ENCODE peak calls at places on chromosomes 13 and 19, in seven cellular contexts. One of them, this sample, is unnamed.

GRCh38 chr13:33348366-33348765 is 62.8 kb upstream of the STARD13 start:
- DNase-seq in IMR-90: peak
- DNase-seq in fibroblast of lung: peak
- DNase-seq in thoracic aorta: no peak
- DNase-seq in BE2C: no peak
- DNase-seq in epithelial cell of esophagus: no peak
- DNase-seq in breast epithelium: no peak
- DNase-seq in this sample: peak

GRCh38 chr13:49214917-49215376 is 5.2 kb upstream of the MLNR start:
- DNase-seq in IMR-90: peak
- DNase-seq in fibroblast of lung: peak
- DNase-seq in thoracic aorta: no peak
- DNase-seq in BE2C: no peak
- DNase-seq in epithelial cell of esophagus: peak
- DNase-seq in breast epithelium: no peak
- DNase-seq in this sample: no peak

GRCh38 chr13:100646030-100646673 is 28.4 kb downstream of the TMTC4 start:
- DNase-seq in IMR-90: peak
- DNase-seq in fibroblast of lung: peak
- DNase-seq in thoracic aorta: no peak
- DNase-seq in BE2C: peak
- DNase-seq in epithelial cell of esophagus: peak
- DNase-seq in breast epithelium: no peak
- DNase-seq in this sample: peak

GRCh38 chr13:113748101-113748861 is 10.7 kb upstream of the TMEM255B start:
- DNase-seq in IMR-90: no peak
- DNase-seq in fibroblast of lung: no peak
- DNase-seq in thoracic aorta: no peak
- DNase-seq in BE2C: peak
- DNase-seq in epithelial cell of esophagus: no peak
- DNase-seq in breast epithelium: no peak
- DNase-seq in this sample: no peak

GRCh38 chr19:3586707-3587346 is 1.5 kb downstream of the GIPC3 start:
- DNase-seq in IMR-90: no peak
- DNase-seq in fibroblast of lung: no peak
- DNase-seq in thoracic aorta: no peak
- DNase-seq in BE2C: no peak
- DNase-seq in epithelial cell of esophagus: no peak
- DNase-seq in breast epithelium: no peak
- DNase-seq in this sample: no peak

GRCh38 chr19:15869109-15869555 is 28.7 kb downstream of the CYP4F2 start:
- DNase-seq in IMR-90: no peak
- DNase-seq in fibroblast of lung: peak
- DNase-seq in thoracic aorta: no peak
- DNase-seq in BE2C: peak
- DNase-seq in epithelial cell of esophagus: peak
- DNase-seq in breast epithelium: peak
- DNase-seq in this sample: peak

GRCh38 chr19:28224441-28224840 is 988.5 kb downstream of the UQCRFS1 start:
- DNase-seq in IMR-90: no peak
- DNase-seq in fibroblast of lung: peak
- DNase-seq in thoracic aorta: no peak
- DNase-seq in BE2C: no peak
- DNase-seq in epithelial cell of esophagus: no peak
- DNase-seq in breast epithelium: no peak
- DNase-seq in this sample: no peak

GRCh38 chr13:26660761-26661160 is 99.8 kb downstream of the GPR12 start:
- DNase-seq in IMR-90: no peak
- DNase-seq in fibroblast of lung: no peak
- DNase-seq in thoracic aorta: no peak
- DNase-seq in BE2C: no peak
- DNase-seq in epithelial cell of esophagus: no peak
- DNase-seq in breast epithelium: no peak
- DNase-seq in this sample: no peak

GRCh38 chr19:45149129-45149528 is 11.7 kb downstream of the NKPD1 start:
- DNase-seq in IMR-90: no peak
- DNase-seq in fibroblast of lung: no peak
- DNase-seq in thoracic aorta: no peak
- DNase-seq in BE2C: no peak
- DNase-seq in epithelial cell of esophagus: no peak
- DNase-seq in breast epithelium: no peak
- DNase-seq in this sample: no peak

GRCh38 chr13:36421447-36421846 is 10.8 kb upstream of the CCNA1 start:
- DNase-seq in IMR-90: no peak
- DNase-seq in fibroblast of lung: peak
- DNase-seq in thoracic aorta: no peak
- DNase-seq in BE2C: no peak
- DNase-seq in epithelial cell of esophagus: peak
- DNase-seq in breast epithelium: no peak
- DNase-seq in this sample: peak

GRCh38 chr13:36414461-36414860 is 17.8 kb upstream of the CCNA1 start:
- DNase-seq in IMR-90: no peak
- DNase-seq in fibroblast of lung: no peak
- DNase-seq in thoracic aorta: no peak
- DNase-seq in BE2C: no peak
- DNase-seq in epithelial cell of esophagus: no peak
- DNase-seq in breast epithelium: no peak
- DNase-seq in this sample: no peak

GRCh38 chr13:36420437-36420891 is 11.8 kb upstream of the CCNA1 start:
- DNase-seq in IMR-90: peak
- DNase-seq in fibroblast of lung: peak
- DNase-seq in thoracic aorta: peak
- DNase-seq in BE2C: peak
- DNase-seq in epithelial cell of esophagus: peak
- DNase-seq in breast epithelium: peak
- DNase-seq in this sample: peak

GRCh38 chr13:36418022-36418805 is 14.1 kb upstream of the CCNA1 start:
- DNase-seq in IMR-90: peak
- DNase-seq in fibroblast of lung: peak
- DNase-seq in thoracic aorta: no peak
- DNase-seq in BE2C: no peak
- DNase-seq in epithelial cell of esophagus: peak
- DNase-seq in breast epithelium: no peak
- DNase-seq in this sample: peak

GRCh38 chr13:36417328-36417727 is 15.0 kb upstream of the CCNA1 start:
- DNase-seq in IMR-90: no peak
- DNase-seq in fibroblast of lung: no peak
- DNase-seq in thoracic aorta: no peak
- DNase-seq in BE2C: no peak
- DNase-seq in epithelial cell of esophagus: no peak
- DNase-seq in breast epithelium: no peak
- DNase-seq in this sample: no peak
- H3K4me3 ChIP-seq in IMR-90: no peak
- H3K4me3 ChIP-seq in fibroblast of lung: peak
- H3K4me3 ChIP-seq in thoracic aorta: no peak
- H3K4me3 ChIP-seq in BE2C: no peak
- H3K4me3 ChIP-seq in epithelial cell of esophagus: no peak
- H3K4me3 ChIP-seq in breast epithelium: no peak
- H3K4me3 ChIP-seq in this sample: no peak

GRCh38 chr19:18833141-18833476 is 1.4 kb downstream of the UPF1 start:
- DNase-seq in IMR-90: no peak
- DNase-seq in fibroblast of lung: no peak
- DNase-seq in thoracic aorta: no peak
- DNase-seq in BE2C: no peak
- DNase-seq in epithelial cell of esophagus: peak
- DNase-seq in breast epithelium: no peak
- DNase-seq in this sample: no peak

GRCh38 chr19:18833849-18834643 is 2.3 kb downstream of the UPF1 start:
- DNase-seq in IMR-90: no peak
- DNase-seq in fibroblast of lung: no peak
- DNase-seq in thoracic aorta: no peak
- DNase-seq in BE2C: no peak
- DNase-seq in epithelial cell of esophagus: peak
- DNase-seq in breast epithelium: no peak
- DNase-seq in this sample: no peak

GRCh38 chr19:18831524-18832330 is at the start of gene UPF1:
- DNase-seq in IMR-90: peak
- DNase-seq in fibroblast of lung: peak
- DNase-seq in thoracic aorta: peak
- DNase-seq in BE2C: peak
- DNase-seq in epithelial cell of esophagus: peak
- DNase-seq in breast epithelium: peak
- DNase-seq in this sample: peak

GRCh38 chr19:18830488-18830887 is 1.3 kb upstream of the UPF1 start:
- DNase-seq in IMR-90: no peak
- DNase-seq in fibroblast of lung: no peak
- DNase-seq in thoracic aorta: no peak
- DNase-seq in BE2C: no peak
- DNase-seq in epithelial cell of esophagus: no peak
- DNase-seq in breast epithelium: no peak
- DNase-seq in this sample: no peak

GRCh38 chr19:18832331-18833140 is 777 bp downstream of the UPF1 start:
- DNase-seq in IMR-90: no peak
- DNase-seq in fibroblast of lung: no peak
- DNase-seq in thoracic aorta: no peak
- DNase-seq in BE2C: no peak
- DNase-seq in epithelial cell of esophagus: peak
- DNase-seq in breast epithelium: no peak
- DNase-seq in this sample: no peak
- TF ChIP-seq CTCF in IMR-90: peak
- TF ChIP-seq CTCF in fibroblast of lung: peak
- TF ChIP-seq CTCF in thoracic aorta: no peak
- TF ChIP-seq CTCF in BE2C: peak
- TF ChIP-seq CTCF in epithelial cell of esophagus: peak
- TF ChIP-seq CTCF in breast epithelium: no peak
- TF ChIP-seq CTCF in this sample: peak

GRCh38 chr19:12767150-12767549 is 8.2 kb downstream of the HOOK2 start:
- DNase-seq in IMR-90: no peak
- DNase-seq in fibroblast of lung: no peak
- DNase-seq in thoracic aorta: no peak
- DNase-seq in BE2C: no peak
- DNase-seq in epithelial cell of esophagus: no peak
- DNase-seq in breast epithelium: no peak
- DNase-seq in this sample: no peak

GRCh38 chr19:12767666-12768065 is 7.7 kb downstream of the HOOK2 start:
- DNase-seq in IMR-90: no peak
- DNase-seq in fibroblast of lung: no peak
- DNase-seq in thoracic aorta: no peak
- DNase-seq in BE2C: no peak
- DNase-seq in epithelial cell of esophagus: no peak
- DNase-seq in breast epithelium: no peak
- DNase-seq in this sample: no peak

GRCh38 chr19:12763100-12763499 is 11.5 kb downstream of the BEST2 start:
- DNase-seq in IMR-90: no peak
- DNase-seq in fibroblast of lung: no peak
- DNase-seq in thoracic aorta: no peak
- DNase-seq in BE2C: no peak
- DNase-seq in epithelial cell of esophagus: no peak
- DNase-seq in breast epithelium: no peak
- DNase-seq in this sample: no peak

GRCh38 chr19:12764698-12765097 is 10.7 kb downstream of the HOOK2 start:
- DNase-seq in IMR-90: no peak
- DNase-seq in fibroblast of lung: no peak
- DNase-seq in thoracic aorta: no peak
- DNase-seq in BE2C: no peak
- DNase-seq in epithelial cell of esophagus: no peak
- DNase-seq in breast epithelium: no peak
- DNase-seq in this sample: no peak

GRCh38 chr19:12766051-12766521 is 9.3 kb downstream of the HOOK2 start:
- DNase-seq in IMR-90: peak
- DNase-seq in fibroblast of lung: no peak
- DNase-seq in thoracic aorta: no peak
- DNase-seq in BE2C: peak
- DNase-seq in epithelial cell of esophagus: peak
- DNase-seq in breast epithelium: peak
- DNase-seq in this sample: peak
- H3K4me3 ChIP-seq in IMR-90: peak
- H3K4me3 ChIP-seq in fibroblast of lung: peak
- H3K4me3 ChIP-seq in thoracic aorta: peak
- H3K4me3 ChIP-seq in BE2C: peak
- H3K4me3 ChIP-seq in epithelial cell of esophagus: peak
- H3K4me3 ChIP-seq in breast epithelium: peak
- H3K4me3 ChIP-seq in this sample: peak

GRCh38 chr19:42542791-42543190 is 14.5 kb upstream of the CEACAM1 start:
- DNase-seq in IMR-90: no peak
- DNase-seq in fibroblast of lung: no peak
- DNase-seq in thoracic aorta: no peak
- DNase-seq in BE2C: no peak
- DNase-seq in epithelial cell of esophagus: no peak
- DNase-seq in breast epithelium: no peak
- DNase-seq in this sample: no peak
- TF ChIP-seq CTCF in IMR-90: no peak
- TF ChIP-seq CTCF in fibroblast of lung: no peak
- TF ChIP-seq CTCF in thoracic aorta: no peak
- TF ChIP-seq CTCF in BE2C: no peak
- TF ChIP-seq CTCF in epithelial cell of esophagus: no peak
- TF ChIP-seq CTCF in breast epithelium: no peak
- TF ChIP-seq CTCF in this sample: no peak

DNA sequence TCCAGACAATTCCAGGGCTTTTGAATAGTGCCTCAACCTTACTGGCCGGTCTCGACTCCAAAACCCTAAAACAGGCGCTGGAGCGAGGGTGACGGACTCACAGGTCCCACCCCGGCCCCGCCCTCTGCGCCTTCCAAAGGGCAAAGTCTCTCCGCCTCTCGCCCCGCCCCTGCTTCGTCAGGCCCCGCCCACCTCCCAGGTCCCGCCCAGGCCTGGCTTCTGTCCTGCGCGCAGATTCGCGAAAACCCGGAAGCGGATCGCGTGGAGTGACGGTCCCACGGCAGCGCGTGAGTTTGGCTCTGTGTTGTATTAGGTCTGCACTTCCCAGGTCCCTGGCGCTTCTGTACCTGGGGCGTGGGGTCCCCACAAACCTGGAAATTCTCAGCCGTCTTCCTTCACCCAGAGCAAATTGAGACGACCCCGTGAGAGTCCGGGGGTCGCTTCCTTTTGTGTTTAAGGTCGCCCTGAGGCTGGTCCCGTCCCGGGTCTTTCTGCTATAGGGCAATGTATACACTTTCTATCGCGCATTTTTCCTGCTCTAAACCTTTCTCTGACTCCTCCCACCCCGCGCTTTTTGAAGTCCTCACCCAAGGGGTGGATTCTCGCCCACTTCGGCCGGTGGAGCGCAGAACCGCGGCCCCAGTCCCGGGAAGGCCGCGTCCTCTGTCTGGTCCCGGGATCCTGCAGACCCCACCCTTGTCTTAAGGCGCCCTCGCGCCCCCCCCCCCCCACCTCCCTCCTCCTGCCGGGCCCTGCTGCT is at the start of gene ZNF813:
- DNase-seq in IMR-90: peak
- DNase-seq in fibroblast of lung: peak
- DNase-seq in thoracic aorta: peak
- DNase-seq in BE2C: peak
- DNase-seq in epithelial cell of esophagus: peak
- DNase-seq in breast epithelium: peak
- DNase-seq in this sample: peak
- H3K4me3 ChIP-seq in IMR-90: peak
- H3K4me3 ChIP-seq in fibroblast of lung: peak
- H3K4me3 ChIP-seq in thoracic aorta: peak
- H3K4me3 ChIP-seq in BE2C: peak
- H3K4me3 ChIP-seq in epithelial cell of esophagus: peak
- H3K4me3 ChIP-seq in breast epithelium: peak
- H3K4me3 ChIP-seq in this sample: peak

This sample was measured in foreskin fibroblast.